ENCODE peak calls at places on chromosomes 5 and 9, in six cellular contexts. Q, Z, D, A, Y and F are unnamed samples.

GRCh38 chr9:20212806-20213205 is 409.5 kb downstream of the MLLT3 start:
- DNase-seq in Q (no peak), Z (no peak), D (no peak), A (no peak), Y (no peak), F (no peak)

GRCh38 chr5:171363846-171364245 is 23.8 kb upstream of the NPM1 start:
- DNase-seq in Q (no peak), Z (no peak), D (no peak), A (no peak), Y (no peak), F (no peak)

GRCh38 chr9:37555786-37556185 is 20.4 kb downstream of the FBXO10 start:
- DNase-seq in Q (peak), Z (no peak), D (no peak), A (no peak), Y (no peak), F (no peak)

GRCh38 chr9:134850611-134851010 is 30.0 kb upstream of the FCN2 start:
- DNase-seq in Q (no peak), Z (no peak), D (no peak), A (no peak), Y (no peak), F (no peak)

GRCh38 chr9:130498298-130498917 is 53.6 kb downstream of the ASS1 start:
- DNase-seq in Q (no peak), Z (no peak), D (peak), A (no peak), Y (peak), F (no peak)

GRCh38 chr9:93041108-93041802 is 17.2 kb upstream of the SUSD3 start:
- DNase-seq in Q (no peak), Z (no peak), D (peak), A (no peak), Y (peak), F (no peak)

GRCh38 chr5:133390416-133391155 is 221.8 kb downstream of the FSTL4 start:
- DNase-seq in Q (no peak), Z (no peak), D (no peak), A (no peak), Y (no peak), F (no peak)

GRCh38 chr5:56172225-56172624 is 60.9 kb downstream of the ANKRD55 start:
- DNase-seq in Q (peak), Z (no peak), D (no peak), A (no peak), Y (no peak), F (no peak)

GRCh38 chr9:71626395-71626794 is 141.9 kb downstream of the CEMIP2 start:
- DNase-seq in Q (no peak), Z (no peak), D (no peak), A (no peak), Y (no peak), F (no peak)

GRCh38 chr5:117788596-117788995 is 1199.8 kb downstream of the DTWD2 start:
- DNase-seq in Q (peak), Z (no peak), D (no peak), A (no peak), Y (no peak), F (no peak)

GRCh38 chr9:106019017-106019692 is 324.8 kb downstream of the TMEM38B start:
- DNase-seq in Q (no peak), Z (no peak), D (no peak), A (peak), Y (no peak), F (no peak)

GRCh38 chr9:136133959-136134484 is 15.3 kb upstream of the TMEM250 start:
- DNase-seq in Q (no peak), Z (no peak), D (no peak), A (no peak), Y (no peak), F (no peak)

GRCh38 chr9:84187090-84187489 is 153.5 kb downstream of the SLC28A3 start:
- DNase-seq in Q (no peak), Z (no peak), D (no peak), A (no peak), Y (no peak), F (no peak)

GRCh38 chr5:122561209-122561608 is 213.7 kb upstream of the SNX2 start:
- DNase-seq in Q (no peak), Z (no peak), D (no peak), A (no peak), Y (no peak), F (no peak)

GRCh38 chr5:175696139-175696854 is 38.4 kb downstream of the HRH2 start:
- DNase-seq in Q (peak), Z (peak), D (peak), A (peak), Y (peak), F (peak)

GRCh38 chr9:133750927-133751649 is 12.9 kb upstream of the SARDH start:
- DNase-seq in Q (no peak), Z (no peak), D (no peak), A (no peak), Y (no peak), F (no peak)

GRCh38 chr5:103929310-103930003 is 366.9 kb upstream of the NUDT12 start:
- DNase-seq in Q (no peak), Z (no peak), D (no peak), A (no peak), Y (no peak), F (no peak)

GRCh38 chr5:57386958-57387357 is 95.7 kb downstream of the ACTBL2 start:
- DNase-seq in Q (peak), Z (no peak), D (peak), A (no peak), Y (no peak), F (no peak)

GRCh38 chr5:10860645-10861455 is 99.8 kb upstream of the DAP start:
- DNase-seq in Q (no peak), Z (no peak), D (no peak), A (no peak), Y (no peak), F (no peak)

GRCh38 chr5:157560560-157560959 is 15.0 kb downstream of the ADAM19 start:
- DNase-seq in Q (peak), Z (no peak), D (no peak), A (no peak), Y (no peak), F (no peak)

GRCh38 chr9:98010450-98010849 is 27.3 kb downstream of the ANP32B start:
- DNase-seq in Q (peak), Z (no peak), D (peak), A (no peak), Y (no peak), F (peak)

GRCh38 chr9:96048116-96048953 is 172.8 kb downstream of the ERCC6L2 start:
- DNase-seq in Q (peak), Z (no peak), D (no peak), A (no peak), Y (peak), F (no peak)

GRCh38 chr5:113068559-113068958 is 92.0 kb downstream of the DCP2 start:
- DNase-seq in Q (no peak), Z (no peak), D (no peak), A (no peak), Y (no peak), F (no peak)

GRCh38 chr5:96017951-96018350 is 56.3 kb upstream of the ELL2 start:
- DNase-seq in Q (peak), Z (no peak), D (no peak), A (no peak), Y (no peak), F (no peak)

GRCh38 chr5:7412369-7412768 is 16.4 kb downstream of the ADCY2 start:
- DNase-seq in Q (no peak), Z (no peak), D (no peak), A (no peak), Y (peak), F (peak)

GRCh38 chr9:78871452-78872331 is 574.8 kb downstream of the PSAT1 start:
- DNase-seq in Q (peak), Z (peak), D (no peak), A (no peak), Y (no peak), F (no peak)

GRCh38 chr5:113058706-113059226 is 82.2 kb downstream of the DCP2 start:
- DNase-seq in Q (no peak), Z (no peak), D (no peak), A (no peak), Y (no peak), F (no peak)

GRCh38 chr5:71701409-71701808 is 17.7 kb upstream of the CARTPT start:
- DNase-seq in Q (no peak), Z (no peak), D (no peak), A (no peak), Y (no peak), F (no peak)

GRCh38 chr9:124239249-124240073 is 18.3 kb upstream of the NEK6 start:
- DNase-seq in Q (no peak), Z (no peak), D (no peak), A (no peak), Y (no peak), F (no peak)

GRCh38 chr9:21114311-21114710 is 27.3 kb downstream of the IFNW1 start:
- DNase-seq in Q (no peak), Z (no peak), D (no peak), A (no peak), Y (no peak), F (no peak)

GRCh38 chr9:12702160-12702758 is 9.1 kb downstream of the TYRP1 start:
- DNase-seq in Q (peak), Z (peak), D (no peak), A (peak), Y (no peak), F (no peak)

GRCh38 chr5:108720416-108720815 is 27.3 kb upstream of the FER start:
- DNase-seq in Q (peak), Z (no peak), D (no peak), A (no peak), Y (no peak), F (no peak)

GRCh38 chr9:114308361-114308950 is 14.4 kb upstream of the ORM1 start:
- DNase-seq in Q (no peak), Z (no peak), D (no peak), A (no peak), Y (no peak), F (no peak)

GRCh38 chr9:80789831-80790230 is 899.5 kb downstream of the TLE1 start:
- DNase-seq in Q (no peak), Z (no peak), D (no peak), A (no peak), Y (no peak), F (no peak)

GRCh38 chr5:169548315-169548714 is 35.3 kb upstream of the SPDL1 start:
- DNase-seq in Q (peak), Z (no peak), D (no peak), A (no peak), Y (no peak), F (no peak)

GRCh38 chr9:132878695-132879064 is at the start of gene SPACA9:
- DNase-seq in Q (peak), Z (peak), D (peak), A (peak), Y (peak), F (peak)

GRCh38 chr5:135391869-135392255 is 7.2 kb downstream of the MACROH2A1 start:
- DNase-seq in Q (no peak), Z (no peak), D (no peak), A (no peak), Y (no peak), F (peak)

GRCh38 chr9:126294331-126295081 is 32.1 kb upstream of the MVB12B start:
- DNase-seq in Q (no peak), Z (no peak), D (no peak), A (no peak), Y (no peak), F (no peak)

GRCh38 chr9:108166509-108166908 is 676.9 kb upstream of the KLF4 start:
- DNase-seq in Q (no peak), Z (no peak), D (no peak), A (no peak), Y (no peak), F (no peak)

GRCh38 chr9:126842977-126843799 is 17.3 kb upstream of the ZBTB34 start:
- DNase-seq in Q (no peak), Z (no peak), D (no peak), A (no peak), Y (no peak), F (no peak)

DNA sequence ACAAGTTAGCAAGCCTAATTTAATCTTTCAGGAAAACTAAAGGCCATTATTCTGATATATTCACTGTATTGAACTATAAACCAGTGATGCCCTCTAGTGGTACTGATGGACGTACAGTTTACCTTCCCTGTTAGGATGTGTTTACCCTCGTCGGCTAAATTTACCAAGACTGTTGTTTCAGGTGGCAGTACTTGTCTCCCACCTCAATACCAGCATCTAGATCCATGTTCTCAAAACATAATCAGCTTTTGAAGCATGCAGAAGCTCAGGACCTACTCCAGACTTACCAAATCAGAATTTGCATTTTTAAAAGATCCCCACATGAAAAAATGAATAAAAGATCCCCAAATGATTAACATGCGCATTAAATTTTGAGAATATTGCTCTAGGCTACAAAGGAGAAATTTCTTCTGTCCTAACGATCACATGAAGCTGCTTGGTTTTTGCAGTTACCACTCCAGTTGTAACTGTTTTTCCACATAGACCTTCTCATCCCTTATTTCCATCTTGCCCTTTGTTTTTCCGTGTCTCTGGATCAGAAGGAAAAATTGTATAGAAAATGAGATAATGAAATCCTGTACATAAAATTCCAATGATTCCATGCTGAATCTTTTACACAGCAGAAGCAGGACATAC is 3.2 kb upstream of the BAAT start:
- DNase-seq in Q (peak), Z (no peak), D (peak), A (no peak), Y (no peak), F (no peak)
- TF ChIP-seq CTCF in Q (peak), Z (peak), D (peak), A (peak), Y (peak), F (no peak)

GRCh38 chr5:138656916-138657315 is 81.7 kb upstream of the HSPA9 start:
- DNase-seq in Q (no peak), Z (no peak), D (no peak), A (no peak), Y (no peak), F (no peak)

GRCh38 chr5:138653502-138653901 is 78.3 kb upstream of the HSPA9 start:
- DNase-seq in Q (peak), Z (peak), D (no peak), A (no peak), Y (peak), F (no peak)

GRCh38 chr5:138655530-138656245 is 80.5 kb upstream of the HSPA9 start:
- DNase-seq in Q (peak), Z (peak), D (no peak), A (peak), Y (no peak), F (no peak)

GRCh38 chr5:138651767-138652117 is 76.5 kb upstream of the HSPA9 start:
- DNase-seq in Q (no peak), Z (no peak), D (no peak), A (no peak), Y (no peak), F (no peak)

GRCh38 chr5:138654281-138654867 is 79.2 kb upstream of the HSPA9 start:
- DNase-seq in Q (peak), Z (peak), D (no peak), A (no peak), Y (peak), F (no peak)
- H3K4me3 ChIP-seq in Q (no peak), Z (no peak), D (no peak), A (no peak), Y (no peak), F (no peak)

GRCh38 chr5:163104496-163104895 is 332.9 kb upstream of the CCNG1 start:
- DNase-seq in Q (no peak), Z (no peak), D (no peak), A (no peak), Y (no peak), F (no peak)
- TF ChIP-seq CTCF in Q (no peak), Z (no peak), D (peak), A (no peak), Y (no peak), F (no peak)

DNA sequence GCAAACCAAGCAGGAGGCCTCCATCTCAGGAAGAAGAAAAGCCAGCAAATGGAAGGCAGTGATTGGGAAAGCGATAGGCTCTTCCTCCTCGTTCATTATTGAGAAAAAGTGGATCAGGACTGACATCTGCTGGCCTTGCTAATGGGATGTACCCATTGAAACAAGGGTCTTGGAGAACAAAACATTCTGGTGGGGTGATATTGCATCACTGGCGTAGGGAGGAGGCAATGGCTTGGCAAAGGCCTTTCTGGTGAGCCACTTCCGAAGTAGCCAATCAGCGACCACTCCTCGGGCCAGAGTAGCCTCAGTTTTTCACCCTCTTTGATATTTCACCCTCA is 86.7 kb upstream of the NFIB start:
- DNase-seq in Q (peak), Z (peak), D (peak), A (peak), Y (no peak), F (peak)
- H3K4me3 ChIP-seq in Q (peak), Z (no peak), D (no peak), A (peak), Y (no peak), F (peak)

GRCh38 chr9:86052556-86053468 is 46.5 kb downstream of the GOLM1 start:
- DNase-seq in Q (no peak), Z (no peak), D (no peak), A (no peak), Y (no peak), F (no peak)
- TF ChIP-seq CTCF in Q (no peak), Z (no peak), D (no peak), A (no peak), Y (no peak), F (no peak)

GRCh38 chr5:151094054-151094858 is 13.4 kb upstream of the TNIP1 start:
- DNase-seq in Q (peak), Z (no peak), D (no peak), A (no peak), Y (peak), F (no peak)
- H3K4me3 ChIP-seq in Q (no peak), Z (peak), D (no peak), A (no peak), Y (no peak), F (no peak)

GRCh38 chr9:28941856-28942255 is 1368.6 kb upstream of the C9orf72 start:
- DNase-seq in Q (no peak), Z (no peak), D (no peak), A (no peak), Y (no peak), F (no peak)
- TF ChIP-seq CTCF in Q (no peak), Z (no peak), D (no peak), A (no peak), Y (no peak), F (no peak)

GRCh38 chr5:80077317-80077716 is 42.2 kb downstream of the THBS4 start:
- DNase-seq in Q (no peak), Z (no peak), D (no peak), A (no peak), Y (no peak), F (no peak)

GRCh38 chr5:80082221-80082620 is 47.1 kb downstream of the THBS4 start:
- DNase-seq in Q (no peak), Z (no peak), D (no peak), A (no peak), Y (no peak), F (no peak)

GRCh38 chr5:80082731-80083114 is 47.6 kb downstream of the THBS4 start:
- DNase-seq in Q (peak), Z (peak), D (peak), A (peak), Y (peak), F (peak)

GRCh38 chr5:80078921-80079320 is 43.8 kb downstream of the THBS4 start:
- DNase-seq in Q (no peak), Z (no peak), D (no peak), A (no peak), Y (no peak), F (no peak)

GRCh38 chr5:80083115-80083890 is 48.2 kb downstream of the THBS4 start:
- DNase-seq in Q (peak), Z (peak), D (peak), A (peak), Y (no peak), F (no peak)
- H3K4me3 ChIP-seq in Q (peak), Z (peak), D (no peak), A (peak), Y (peak), F (peak)

GRCh38 chr5:179769276-179769675 is 24.5 kb upstream of the LTC4S start:
- DNase-seq in Q (no peak), Z (no peak), D (no peak), A (no peak), Y (no peak), F (no peak)

GRCh38 chr5:179766726-179767455 is 26.9 kb upstream of the LTC4S start:
- DNase-seq in Q (peak), Z (no peak), D (no peak), A (no peak), Y (no peak), F (no peak)

GRCh38 chr5:179769796-179770195 is 24.0 kb upstream of the LTC4S start:
- DNase-seq in Q (no peak), Z (no peak), D (no peak), A (no peak), Y (no peak), F (no peak)

GRCh38 chr5:179766021-179766725 is 27.6 kb upstream of the LTC4S start:
- DNase-seq in Q (peak), Z (no peak), D (no peak), A (no peak), Y (no peak), F (no peak)

GRCh38 chr5:179768326-179769085 is 25.3 kb upstream of the LTC4S start:
- DNase-seq in Q (no peak), Z (no peak), D (no peak), A (no peak), Y (peak), F (no peak)
- TF ChIP-seq CTCF in Q (peak), Z (no peak), D (no peak), A (peak), Y (no peak), F (no peak)

GRCh38 chr9:131580358-131580757 is 35.0 kb downstream of the PRRT1B start:
- DNase-seq in Q (no peak), Z (no peak), D (no peak), A (no peak), Y (peak), F (no peak)

GRCh38 chr9:131577005-131578000 is 32.0 kb downstream of the PRRT1B start:
- DNase-seq in Q (no peak), Z (no peak), D (no peak), A (no peak), Y (peak), F (no peak)

GRCh38 chr9:131579789-131580211 is 34.5 kb downstream of the PRRT1B start:
- DNase-seq in Q (no peak), Z (no peak), D (no peak), A (peak), Y (peak), F (no peak)

GRCh38 chr9:131578016-131578415 is 32.7 kb downstream of the PRRT1B start:
- DNase-seq in Q (no peak), Z (no peak), D (no peak), A (no peak), Y (peak), F (no peak)

GRCh38 chr9:131578778-131579504 is 33.6 kb downstream of the PRRT1B start:
- DNase-seq in Q (no peak), Z (no peak), D (peak), A (no peak), Y (peak), F (no peak)
- H3K4me3 ChIP-seq in Q (no peak), Z (no peak), D (no peak), A (no peak), Y (no peak), F (no peak)